ENCODE peak calls at places on chromosomes 16 and 17, in nine cellular contexts. Q is thyroid gland, E is ovary, M is Peyer's patch, T is suprapubic skin, O is K562, A is heart left ventricle, Z is lower leg skin, V is stomach. X is an unnamed sample.

GRCh38 chr17:43471801-43472200 is 12.0 kb upstream of the DHX8 start:
- DNase-seq in A (no peak), O (no peak), E (no peak), T (no peak), V (no peak), M (no peak), Z (no peak), Q (no peak), X (no peak)

GRCh38 chr17:63700528-63701441 is 860 bp upstream of the LIMD2 start:
- DNase-seq in V (peak), Q (no peak), O (no peak), M (peak), E (peak), T (peak), Z (peak), A (peak), X (peak)

GRCh38 chr17:32485261-32485955 is 1.4 kb upstream of the CDK5R1 start:
- DNase-seq in A (no peak), Q (no peak), E (no peak), O (no peak), M (peak), Z (no peak), T (peak), V (no peak), X (no peak)

GRCh38 chr16:14384745-14385144 is 245.3 kb downstream of the PARN start:
- DNase-seq in Z (no peak), T (no peak), Q (no peak), V (no peak), A (no peak), O (no peak), E (no peak), M (no peak), X (no peak)

GRCh38 chr17:81037026-81037782 is 2.3 kb downstream of the BAIAP2 start:
- DNase-seq in A (peak), M (no peak), V (peak), Q (peak), E (no peak), T (no peak), Z (no peak), O (no peak), X (no peak)

GRCh38 chr17:49993423-49994037 is 1.5 kb downstream of the DLX3 start:
- DNase-seq in M (peak), E (peak), T (no peak), A (no peak), Q (peak), O (no peak), V (peak), Z (peak), X (no peak)

GRCh38 chr16:57532251-57532625 is 4.1 kb downstream of the CCDC102A start:
- DNase-seq in O (no peak), E (no peak), M (peak), A (no peak), Z (peak), T (peak), Q (no peak), V (peak), X (no peak)

GRCh38 chr17:57459286-57459915 is 203.1 kb downstream of the MSI2 start:
- DNase-seq in Z (no peak), E (no peak), T (no peak), V (no peak), Q (no peak), O (peak), M (no peak), A (no peak), X (no peak)

GRCh38 chr17:69853533-69854262 is 221.3 kb upstream of the KCNJ16 start:
- DNase-seq in A (peak), M (no peak), Z (no peak), O (no peak), V (no peak), E (no peak), T (no peak), Q (no peak), X (no peak)

GRCh38 chr16:83954577-83955016 is 1.6 kb downstream of the OSGIN1 start:
- DNase-seq in O (no peak), E (no peak), A (peak), Q (peak), T (no peak), M (peak), V (peak), Z (no peak), X (peak)

GRCh38 chr16:50010212-50010611 is 14.8 kb upstream of the CNEP1R1 start:
- DNase-seq in V (no peak), M (no peak), Z (no peak), Q (no peak), E (no peak), T (no peak), A (no peak), O (no peak), X (no peak)

GRCh38 chr17:77867308-77867781 is 91.2 kb upstream of the TNRC6C start:
- DNase-seq in Z (no peak), E (no peak), M (no peak), V (no peak), T (no peak), O (no peak), A (peak), Q (no peak), X (no peak)

GRCh38 chr17:37752482-37752881 is 7.6 kb upstream of the HNF1B start:
- DNase-seq in A (no peak), Q (no peak), T (no peak), V (no peak), O (no peak), Z (no peak), M (no peak), E (no peak), X (no peak)

GRCh38 chr16:800834-801488 is 427 bp upstream of the GNG13 start:
- DNase-seq in M (no peak), Q (no peak), E (no peak), A (no peak), Z (no peak), O (no peak), V (no peak), T (no peak), X (no peak)

GRCh38 chr16:81940781-81941560 is 70.3 kb downstream of the SDR42E1 start:
- DNase-seq in Z (no peak), E (no peak), O (no peak), Q (no peak), M (no peak), V (no peak), A (no peak), T (no peak), X (peak)

GRCh38 chr16:85445779-85446222 is 167.3 kb upstream of the GSE1 start:
- DNase-seq in T (no peak), M (no peak), Q (peak), V (peak), A (no peak), O (no peak), Z (no peak), E (peak), X (no peak)

GRCh38 chr17:10574324-10574723 is 24.9 kb upstream of the MYH2 start:
- DNase-seq in V (no peak), M (no peak), A (no peak), Z (no peak), O (no peak), Q (no peak), E (no peak), T (no peak), X (no peak)

GRCh38 chr17:69170377-69170776 is 28.7 kb upstream of the ABCA6 start:
- DNase-seq in V (no peak), E (no peak), A (no peak), T (no peak), Z (no peak), O (peak), Q (no peak), M (no peak), X (no peak)

GRCh38 chr17:79795795-79796569 is 895 bp downstream of the CBX8 start:
- DNase-seq in O (no peak), T (no peak), Z (no peak), Q (no peak), M (no peak), A (no peak), E (no peak), V (no peak), X (no peak)

GRCh38 chr16:3971706-3972105 is 91.2 kb upstream of the CREBBP start:
- DNase-seq in V (no peak), O (no peak), A (no peak), M (no peak), T (no peak), E (no peak), Z (no peak), Q (no peak), X (no peak)

GRCh38 chr17:79887451-79887991 is 48.3 kb upstream of the CBX4 start:
- DNase-seq in Q (no peak), E (peak), V (no peak), M (no peak), O (no peak), Z (no peak), A (no peak), T (no peak), X (no peak)

GRCh38 chr17:2337152-2337810 is at the start of gene SGSM2:
- DNase-seq in E (peak), A (peak), Q (peak), T (peak), M (peak), V (peak), O (peak), Z (peak), X (peak)

GRCh38 chr17:79970576-79971068 is 65.0 kb downstream of the TBC1D16 start:
- DNase-seq in M (peak), E (no peak), V (peak), T (peak), A (no peak), O (no peak), Z (peak), Q (no peak), X (peak)

GRCh38 chr16:7209598-7209997 is 123.0 kb upstream of the RBFOX1 start:
- DNase-seq in O (no peak), Z (no peak), A (no peak), T (no peak), M (no peak), V (no peak), E (no peak), Q (peak), X (no peak)

GRCh38 chr17:47266782-47267181 is 13.2 kb downstream of the ITGB3 start:
- DNase-seq in O (no peak), V (no peak), A (no peak), M (no peak), E (no peak), Q (no peak), T (no peak), Z (no peak), X (no peak)

GRCh38 chr16:15827709-15828343 is 29.0 kb downstream of the MYH11 start:
- DNase-seq in A (no peak), T (no peak), M (no peak), Z (no peak), Q (no peak), O (no peak), E (no peak), V (no peak), X (no peak)

GRCh38 chr17:75844530-75845057 is 390 bp upstream of the UNC13D start:
- DNase-seq in Q (peak), T (no peak), Z (no peak), E (no peak), M (peak), A (peak), O (peak), V (peak), X (peak)

GRCh38 chr17:6941989-6942388 is 53.9 kb upstream of the ALOX12 start:
- DNase-seq in V (no peak), T (no peak), O (no peak), Z (no peak), M (no peak), Q (no peak), E (no peak), A (no peak), X (no peak)

GRCh38 chr17:9410737-9411136 is 164.9 kb downstream of the STX8 start:
- DNase-seq in A (no peak), V (no peak), M (no peak), Z (no peak), E (no peak), T (no peak), O (no peak), Q (no peak), X (no peak)

GRCh38 chr17:72152392-72152727 is 31.5 kb downstream of the SOX9 start:
- DNase-seq in Z (no peak), T (no peak), V (no peak), O (no peak), E (no peak), A (no peak), M (no peak), Q (no peak), X (no peak)

GRCh38 chr17:76539631-76540271 is at the start of gene PRCD:
- DNase-seq in Z (peak), Q (no peak), T (no peak), V (no peak), E (peak), A (peak), O (no peak), M (no peak), X (no peak)

GRCh38 chr16:23348579-23349469 is 46.7 kb downstream of the SCNN1B start:
- DNase-seq in A (no peak), V (no peak), O (no peak), M (no peak), Q (no peak), E (peak), T (no peak), Z (no peak), X (peak)

GRCh38 chr16:52114414-52114813 is 432.5 kb downstream of the TOX3 start:
- DNase-seq in M (no peak), Z (no peak), E (no peak), V (no peak), O (no peak), T (no peak), A (no peak), Q (no peak), X (no peak)

GRCh38 chr16:56988161-56988947 is 1.0 kb upstream of the NLRC5 start:
- DNase-seq in V (no peak), M (peak), A (no peak), E (no peak), Q (no peak), O (no peak), Z (no peak), T (peak), X (peak)

GRCh38 chr16:2507052-2507678 is 6.6 kb upstream of the ATP6V0C start:
- DNase-seq in Z (no peak), M (peak), E (no peak), Q (no peak), T (no peak), A (no peak), O (no peak), V (no peak), X (no peak)
- TF ChIP-seq POLR2A in Z (no peak), M (no peak), E (no peak), Q (no peak), T (no peak), A (no peak), O (no peak), V (no peak), X (no peak)

DNA sequence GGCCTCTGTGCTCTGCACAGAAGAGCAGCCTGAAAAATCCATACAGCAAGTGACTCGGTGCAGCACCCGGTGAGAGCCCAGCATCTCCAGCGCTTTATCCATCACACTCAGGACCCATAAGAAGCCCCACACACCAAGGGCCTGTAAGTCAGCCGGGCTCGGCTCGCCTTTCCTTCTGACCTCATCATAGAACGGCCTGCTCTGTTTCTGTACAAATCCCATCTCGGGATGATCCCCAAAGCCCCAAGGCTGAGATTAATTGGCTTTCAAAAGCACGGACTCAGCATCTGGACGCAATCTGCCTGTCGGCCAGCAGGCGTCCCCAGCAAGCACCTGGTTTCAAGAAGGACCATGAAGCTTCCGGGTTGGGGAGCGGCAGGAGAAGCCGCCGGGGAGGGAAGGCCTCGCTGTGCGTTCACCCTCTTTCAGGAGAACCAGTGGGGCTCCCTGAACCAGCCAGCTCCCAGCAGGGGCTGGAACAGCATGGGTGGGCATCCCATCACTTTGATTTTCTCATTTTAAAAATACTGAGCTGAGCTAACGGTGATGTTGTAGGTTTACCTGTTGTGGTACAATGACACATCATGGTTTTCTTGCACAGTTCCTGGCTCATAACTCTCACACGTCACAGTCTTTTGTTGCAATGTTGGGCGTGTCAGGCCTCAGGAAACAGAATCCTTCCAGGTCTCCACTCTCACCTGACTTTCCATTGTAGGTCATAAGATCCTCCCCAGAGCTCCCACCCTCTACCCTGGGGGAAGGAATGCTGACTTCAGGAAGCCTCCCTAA is 6.7 kb downstream of the CCDC57 start:
- DNase-seq in E (peak), O (peak), Z (peak), T (peak), A (peak), V (peak), Q (peak), M (peak), X (peak)
- TF ChIP-seq POLR2A in E (peak), O (peak), Z (no peak), T (peak), A (no peak), V (no peak), Q (no peak), M (peak), X (peak)

GRCh38 chr17:38825762-38826247 is 684 bp upstream of the CWC25 start:
- DNase-seq in Q (no peak), Z (no peak), A (no peak), V (no peak), O (no peak), T (no peak), M (no peak), E (peak), X (no peak)

GRCh38 chr17:38824899-38825761 is at the start of gene CWC25:
- DNase-seq in V (peak), O (peak), Z (peak), M (peak), E (peak), A (peak), T (peak), Q (peak), X (peak)
- TF ChIP-seq POLR2A in V (no peak), O (peak), Z (no peak), M (peak), E (peak), A (peak), T (peak), Q (no peak), X (peak)

GRCh38 chr17:53122966-53123365 is 699.8 kb upstream of the KIF2B start:
- DNase-seq in T (no peak), M (no peak), Q (no peak), E (no peak), Z (no peak), O (no peak), V (no peak), A (no peak), X (no peak)
- TF ChIP-seq POLR2A in T (no peak), M (no peak), Q (no peak), E (no peak), Z (no peak), O (no peak), V (no peak), A (no peak), X (no peak)

DNA sequence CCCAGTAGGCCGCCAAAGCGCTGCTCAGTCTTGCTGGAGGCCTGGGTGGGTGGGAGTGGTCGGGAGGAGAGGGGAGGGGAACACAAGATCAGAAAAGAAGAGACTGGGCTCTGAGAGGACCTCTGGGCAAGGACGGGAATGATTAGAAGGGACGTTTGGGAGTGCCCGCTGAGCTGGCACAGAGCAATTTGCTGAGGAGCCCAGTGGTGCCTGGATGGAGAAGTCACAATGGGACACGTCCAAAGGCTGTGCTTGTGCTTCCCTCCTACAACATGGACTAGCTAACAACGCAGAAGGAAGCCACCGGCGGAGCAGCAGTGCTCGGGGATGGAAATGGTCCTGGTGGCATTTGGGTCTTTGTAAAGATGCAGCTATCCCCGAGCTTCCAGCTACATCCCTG is 45.6 kb upstream of the CACNG4 start:
- DNase-seq in A (no peak), O (no peak), V (no peak), T (no peak), Q (no peak), M (no peak), Z (no peak), E (no peak), X (no peak)
- TF ChIP-seq POLR2A in A (no peak), O (no peak), V (no peak), T (no peak), Q (no peak), M (no peak), Z (no peak), E (no peak), X (no peak)

DNA sequence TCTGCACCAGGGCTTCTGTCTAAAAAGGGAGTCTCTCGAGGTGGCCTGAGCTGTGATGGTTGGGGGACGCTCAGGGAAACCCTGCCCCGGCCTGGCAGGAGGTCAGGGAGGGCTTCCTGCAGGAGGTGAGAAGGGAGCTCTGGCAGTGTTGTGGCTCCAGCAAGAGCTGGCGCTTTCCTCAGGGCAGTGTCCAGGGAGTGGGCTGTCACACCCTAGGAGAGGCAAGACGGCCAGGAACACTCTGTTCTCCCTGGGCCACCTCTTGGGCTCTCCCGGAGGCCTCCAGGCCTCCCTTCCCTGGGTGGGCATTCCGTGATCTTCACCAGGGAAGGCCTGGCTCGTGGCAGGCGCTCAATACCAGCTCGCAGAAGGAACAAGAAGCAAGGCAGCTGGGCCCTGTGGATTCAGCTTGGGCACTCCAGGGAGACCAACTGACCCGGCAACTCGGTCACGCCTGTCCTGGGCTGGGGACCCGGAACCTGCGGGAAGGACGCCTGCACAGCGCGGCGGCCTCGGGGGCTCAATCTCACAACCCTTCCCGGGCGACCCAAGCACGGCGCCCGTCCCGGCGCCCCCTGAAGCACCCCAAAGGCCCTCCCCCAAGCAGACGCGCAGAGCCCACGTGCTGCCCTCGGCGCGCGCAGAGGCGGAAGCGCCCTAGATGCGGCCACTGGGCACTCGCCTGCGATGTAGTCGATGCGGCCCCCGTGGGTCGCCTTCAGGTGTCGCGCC is 694 bp downstream of the APRT start:
- DNase-seq in M (peak), Z (peak), Q (peak), O (no peak), A (peak), T (peak), E (peak), V (peak), X (peak)
- TF ChIP-seq POLR2A in M (peak), Z (no peak), Q (peak), O (no peak), A (no peak), T (peak), E (no peak), V (no peak), X (no peak)